ENCODE peak calls at places on chromosomes 13 and 19, in five cellular contexts. G is lower lobe of right lung, E is dorsolateral prefrontal cortex, P is left ventricle myocardium inferior, V is PC-3. X is an unnamed sample.

GRCh38 chr19:53980553-53981407 is 10.7 kb upstream of the CACNG6 start:
- DNase-seq in G (no peak), E (peak; percentile 36), P (no peak), V (peak; percentile 94), X (no peak)

GRCh38 chr13:33349314-33349995 is 63.9 kb upstream of the STARD13 start:
- DNase-seq in G (no peak), E (no peak), P (peak; percentile 28), V (peak; percentile 43), X (no peak)

GRCh38 chr19:46299004-46299509 is 2.2 kb downstream of the HIF3A start:
- DNase-seq in G (peak; percentile 95), E (peak; percentile 88), P (peak; percentile 98), V (peak; percentile 76), X (no peak)

GRCh38 chr19:54201172-54201701 is 579 bp downstream of the RPS9 start:
- DNase-seq in G (no peak), E (no peak), P (no peak), V (peak; percentile 2), X (no peak)

GRCh38 chr19:9565900-9566705 is 18.2 kb downstream of the ZNF121 start:
- DNase-seq in G (no peak), E (no peak), P (no peak), V (peak; percentile 16), X (no peak)

GRCh38 chr13:60397693-60398437 is 845 bp downstream of the TDRD3 start:
- DNase-seq in G (peak; percentile 83), E (peak; percentile 37), P (peak; percentile 67), V (peak; percentile 37), X (no peak)

GRCh38 chr19:32808236-32808635 is 61.3 kb downstream of the SLC7A9 start:
- DNase-seq in G (no peak), E (no peak), P (no peak), V (no peak), X (no peak)

GRCh38 chr19:2867025-2867991 is at the start of gene ZNF556:
- DNase-seq in G (no peak), E (no peak), P (no peak), V (peak; percentile 25), X (no peak)

GRCh38 chr13:76637651-76638111 is 248.5 kb downstream of the KCTD12 start:
- DNase-seq in G (no peak), E (no peak), P (no peak), V (no peak), X (no peak)

GRCh38 chr19:351976-352625 is 7.5 kb upstream of the MIER2 start:
- DNase-seq in G (no peak), E (no peak), P (no peak), V (no peak), X (no peak)

GRCh38 chr13:73608157-73608516 is 526.1 kb downstream of the KLF12 start:
- DNase-seq in G (no peak), E (no peak), P (no peak), V (no peak), X (no peak)

GRCh38 chr13:73913043-73913740 is 221.0 kb downstream of the KLF12 start:
- DNase-seq in G (no peak), E (no peak), P (no peak), V (no peak), X (no peak)

GRCh38 chr13:55576389-55576788 is 1564.3 kb upstream of the PRR20A start:
- DNase-seq in G (no peak), E (no peak), P (no peak), V (no peak), X (no peak)

GRCh38 chr19:42150940-42151339 is 18.7 kb upstream of the POU2F2 start:
- DNase-seq in G (no peak), E (no peak), P (no peak), V (no peak), X (no peak)

GRCh38 chr19:14066139-14066538 is 4.3 kb upstream of the PALM3 start:
- DNase-seq in G (no peak), E (no peak), P (no peak), V (no peak), X (no peak)

GRCh38 chr13:75399168-75399878 is 82.6 kb downstream of the TBC1D4 start:
- DNase-seq in G (no peak), E (no peak), P (no peak), V (no peak), X (no peak)

GRCh38 chr13:29418026-29418425 is 177.5 kb downstream of the SLC7A1 start:
- DNase-seq in G (no peak), E (no peak), P (no peak), V (no peak), X (no peak)

GRCh38 chr13:113078895-113079720 is 26.5 kb upstream of the F7 start:
- DNase-seq in G (peak; percentile 20), E (peak; percentile 77), P (no peak), V (no peak), X (no peak)

GRCh38 chr13:20017365-20017711 is 58.8 kb downstream of the ZMYM2 start:
- DNase-seq in G (no peak), E (no peak), P (no peak), V (no peak), X (no peak)

GRCh38 chr13:92362717-92363116 is 863.9 kb upstream of the GPC6 start:
- DNase-seq in G (no peak), E (no peak), P (no peak), V (no peak), X (no peak)

GRCh38 chr13:30719521-30719914 is 15.8 kb upstream of the ALOX5AP start:
- DNase-seq in G (no peak), E (no peak), P (no peak), V (peak; percentile 27), X (no peak)

GRCh38 chr13:32042567-32042966 is 11.0 kb downstream of the FRY start:
- DNase-seq in G (no peak), E (no peak), P (no peak), V (no peak), X (no peak)

GRCh38 chr19:444677-445210 is 16.1 kb downstream of the SHC2 start:
- DNase-seq in G (no peak), E (no peak), P (no peak), V (no peak), X (no peak)

GRCh38 chr13:91346848-91347211 is 657 bp upstream of the MIR17HG start:
- DNase-seq in G (no peak), E (no peak), P (no peak), V (peak; percentile 13), X (peak; percentile 11)

GRCh38 chr19:30065680-30066606 is 123.9 kb downstream of the URI1 start:
- DNase-seq in G (peak; percentile 20), E (no peak), P (no peak), V (no peak), X (no peak)

GRCh38 chr19:3304871-3305423 is 61.4 kb upstream of the NFIC start:
- DNase-seq in G (peak; percentile 74), E (peak; percentile 60), P (peak; percentile 63), V (peak; percentile 77), X (peak; percentile 62)

GRCh38 chr13:38981096-38981495 is 9.5 kb downstream of the STOML3 start:
- DNase-seq in G (no peak), E (no peak), P (no peak), V (no peak), X (no peak)

GRCh38 chr13:30373727-30374126 is 48.6 kb upstream of the UBE2L5 start:
- DNase-seq in G (peak; percentile 51), E (no peak), P (no peak), V (no peak), X (no peak)

DNA sequence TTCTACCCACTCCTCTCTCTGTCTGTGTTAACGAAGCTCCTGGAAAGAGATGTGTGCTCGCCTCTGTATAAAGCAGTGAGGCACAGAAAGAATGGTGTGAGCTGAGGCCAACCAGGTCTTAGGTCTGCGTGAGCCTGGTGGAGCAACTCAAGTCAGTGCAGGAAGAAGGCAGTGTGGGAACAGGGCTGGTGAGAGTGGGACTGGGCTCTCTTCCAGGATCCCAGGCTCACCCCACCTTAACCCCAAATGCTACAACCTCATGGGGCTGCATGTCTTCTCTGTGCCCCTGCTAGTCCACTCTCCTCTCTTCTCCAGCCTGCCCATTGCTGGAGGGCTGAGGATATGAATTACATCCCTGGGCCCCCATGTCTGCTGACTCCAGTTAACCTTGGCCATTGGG is 127.4 kb downstream of the DCT start:
- DNase-seq in G (no peak), E (no peak), P (no peak), V (no peak), X (no peak)
- TF ChIP-seq CTCF in G (no peak), E (no peak), P (no peak), V (no peak), X (no peak)

GRCh38 chr19:18156268-18156667 is 3.3 kb downstream of the PIK3R2 start:
- DNase-seq in G (no peak), E (no peak), P (no peak), V (no peak), X (no peak)
- TF ChIP-seq CTCF in G (no peak), E (no peak), P (no peak), V (no peak), X (no peak)

DNA sequence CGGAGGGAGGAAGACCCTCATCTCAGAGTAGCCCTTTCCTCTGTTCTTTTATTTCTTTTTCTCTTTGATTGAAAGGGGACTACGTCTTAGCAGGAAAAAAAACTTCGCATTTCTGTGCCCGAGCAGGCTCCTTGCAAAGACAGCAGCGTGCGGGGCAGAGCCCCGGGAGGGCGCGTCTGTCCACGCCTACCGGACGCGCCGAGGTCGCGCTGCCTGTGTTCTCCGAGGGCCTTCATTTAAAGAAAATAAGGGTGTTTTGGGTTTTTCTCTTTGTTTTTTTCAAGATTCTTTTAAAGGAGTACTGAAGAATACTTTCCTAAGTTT is 29.2 kb downstream of the CERS1 start:
- DNase-seq in G (no peak), E (no peak), P (no peak), V (no peak), X (no peak)
- TF ChIP-seq CTCF in G (peak; percentile 10), E (peak; percentile 50), P (peak; percentile 51), V (peak; percentile 47), X (no peak)

DNA sequence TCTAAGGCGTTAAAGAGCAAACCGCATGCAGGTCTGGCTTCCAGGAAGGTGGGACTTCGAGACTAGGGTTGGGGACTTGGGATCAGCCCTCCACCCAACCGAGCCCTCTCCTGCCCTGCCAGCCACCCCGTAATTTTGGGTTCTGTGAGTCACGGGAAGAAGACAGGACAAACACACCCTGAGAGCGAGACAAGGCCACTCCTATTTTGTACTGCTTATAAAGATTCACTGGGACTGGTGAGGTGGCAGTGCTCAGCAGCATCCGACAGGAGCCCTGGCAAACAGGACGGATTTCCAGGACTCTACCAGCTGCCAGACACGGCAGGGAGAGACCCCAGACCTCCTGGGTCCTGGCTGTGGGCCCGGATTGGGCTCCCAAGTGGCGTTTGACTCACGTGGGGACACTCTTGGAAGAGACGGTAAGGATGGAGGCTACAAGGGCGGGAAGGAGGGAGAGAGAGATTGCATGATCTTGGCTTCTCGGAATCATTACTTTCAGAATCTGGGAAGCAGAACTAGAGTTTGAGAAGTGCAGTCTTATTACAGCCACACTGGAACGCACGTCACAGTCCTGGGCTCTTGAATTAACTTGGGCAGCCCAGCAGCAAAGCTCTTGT is at the start of gene C5AR2:
- DNase-seq in G (no peak), E (no peak), P (no peak), V (no peak), X (no peak)
- TF ChIP-seq CTCF in G (no peak), E (no peak), P (no peak), V (no peak), X (no peak)

GRCh38 chr19:15195381-15195964 is 5.3 kb downstream of the NOTCH3 start:
- DNase-seq in G (peak; percentile 72), E (no peak), P (peak; percentile 39), V (peak; percentile 82), X (peak; percentile 71)
- TF ChIP-seq CTCF in G (no peak), E (no peak), P (peak; percentile 23), V (peak; percentile 14), X (peak; percentile 50)

GRCh38 chr19:4580021-4580901 is 20.8 kb upstream of the SEMA6B start:
- DNase-seq in G (no peak), E (peak; percentile 28), P (no peak), V (no peak), X (no peak)
- TF ChIP-seq CTCF in G (no peak), E (no peak), P (no peak), V (peak; percentile 43), X (peak; percentile 44)